ENCODE peak calls at places on chromosomes 3 and 15, in five cellular contexts. Z, U, A, I and B are unnamed samples.

GRCh38 chr3:134474956-134475355 is 10.8 kb downstream of the ANAPC13 start:
- DNase-seq in I (no peak), Z (no peak), U (no peak), A (no peak), B (no peak)

GRCh38 chr3:69419276-69419675 is 33.4 kb upstream of the FRMD4B start:
- DNase-seq in Z (no peak), A (no peak), I (no peak), U (no peak), B (no peak)

GRCh38 chr3:21901504-21901903 is 150.5 kb upstream of the ZNF385D start:
- DNase-seq in U (no peak), I (no peak), Z (no peak), A (no peak), B (no peak)

GRCh38 chr15:26037369-26037768 is 174.2 kb upstream of the ATP10A start:
- DNase-seq in Z (no peak), A (no peak), I (no peak), U (no peak), B (no peak)

GRCh38 chr3:14875411-14876175 is 56.8 kb downstream of the FGD5 start:
- DNase-seq in A (no peak), I (no peak), U (no peak), Z (no peak), B (peak)

GRCh38 chr15:80182611-80183210 is 29.9 kb downstream of the FAH start:
- DNase-seq in Z (no peak), I (no peak), U (no peak), A (no peak), B (no peak)

GRCh38 chr15:78995921-78996780 is 51.3 kb upstream of the CTSH start:
- DNase-seq in I (peak), A (no peak), U (no peak), Z (no peak), B (no peak)

GRCh38 chr15:40567111-40567510 is 2.0 kb upstream of the RPUSD2 start:
- DNase-seq in I (peak), Z (no peak), U (no peak), A (no peak), B (no peak)

GRCh38 chr3:76566211-76566534 is 473.7 kb upstream of the ROBO2 start:
- DNase-seq in I (no peak), A (no peak), U (no peak), Z (no peak), B (no peak)

GRCh38 chr15:72961326-72961725 is 90.9 kb upstream of the NEO1 start:
- DNase-seq in A (no peak), I (no peak), Z (no peak), U (no peak), B (no peak)

GRCh38 chr3:45896956-45897355 is 10.6 kb downstream of the CCR9 start:
- DNase-seq in A (no peak), U (no peak), Z (no peak), I (no peak), B (no peak)

GRCh38 chr15:29668120-29668602 is 154.1 kb downstream of the TJP1 start:
- DNase-seq in U (peak), A (peak), I (peak), Z (peak), B (peak)

GRCh38 chr3:73546961-73547360 is 77.8 kb downstream of the PDZRN3 start:
- DNase-seq in Z (no peak), U (no peak), I (no peak), A (no peak), B (no peak)

GRCh38 chr3:196502775-196503181 is 790 bp downstream of the RNF168 start:
- DNase-seq in U (peak), Z (peak), A (no peak), I (peak), B (peak)

GRCh38 chr3:16069149-16069922 is 105.1 kb upstream of the GALNT15 start:
- DNase-seq in Z (no peak), I (no peak), U (no peak), A (no peak), B (no peak)

GRCh38 chr15:62853114-62853832 is 189.3 kb upstream of the TPM1 start:
- DNase-seq in Z (no peak), U (no peak), I (peak), A (peak), B (peak)

GRCh38 chr15:101145362-101145761 is 106.5 kb downstream of the CHSY1 start:
- DNase-seq in U (no peak), A (no peak), I (no peak), Z (no peak), B (peak)

GRCh38 chr3:157070600-157070999 is 89.3 kb downstream of the CCNL1 start:
- DNase-seq in A (no peak), U (no peak), Z (no peak), I (no peak), B (no peak)

GRCh38 chr3:127184870-127185216 is 8.1 kb upstream of the PRR23E start:
- DNase-seq in Z (no peak), A (no peak), U (no peak), I (no peak), B (no peak)

GRCh38 chr15:59410448-59410896 is 27.5 kb upstream of the FAM81A start:
- DNase-seq in I (no peak), A (no peak), Z (no peak), U (no peak), B (no peak)

GRCh38 chr3:27844052-27844675 is 122.0 kb upstream of the EOMES start:
- DNase-seq in I (no peak), Z (no peak), U (no peak), A (no peak), B (no peak)

GRCh38 chr3:151171145-151171544 is 31.9 kb downstream of the GPR171 start:
- DNase-seq in U (no peak), I (no peak), A (no peak), Z (no peak), B (peak)

GRCh38 chr3:187640823-187641135 is 29.4 kb downstream of the SST start:
- DNase-seq in U (no peak), I (no peak), A (no peak), Z (no peak), B (no peak)

GRCh38 chr3:197787412-197787811 is 3.6 kb upstream of the LRCH3 start:
- DNase-seq in A (no peak), Z (no peak), I (peak), U (no peak), B (no peak)

GRCh38 chr15:47185222-47185800 is 532.0 kb upstream of the SEMA6D start:
- DNase-seq in I (no peak), Z (no peak), U (no peak), A (no peak), B (no peak)

GRCh38 chr15:42366151-42366550 is 6.8 kb downstream of the CAPN3 start:
- DNase-seq in A (no peak), Z (no peak), U (no peak), I (no peak), B (no peak)

GRCh38 chr3:158794936-158795518 is 6.8 kb upstream of the MFSD1 start:
- DNase-seq in Z (no peak), A (no peak), U (no peak), I (peak), B (no peak)

GRCh38 chr3:177338697-177339219 is 141.5 kb upstream of the TBL1XR1 start:
- DNase-seq in U (no peak), A (no peak), Z (no peak), I (peak), B (no peak)

GRCh38 chr3:194061421-194062029 is 74.4 kb upstream of the HES1 start:
- DNase-seq in Z (no peak), U (no peak), A (no peak), I (no peak), B (no peak)

GRCh38 chr15:90266061-90266431 is 574 bp downstream of the NGRN start:
- DNase-seq in Z (no peak), U (peak), I (peak), A (peak), B (peak)

GRCh38 chr15:57395292-57395691 is 19.0 kb downstream of the CGNL1 start:
- DNase-seq in A (peak), U (no peak), Z (no peak), I (no peak), B (no peak)

GRCh38 chr3:59469948-59470723 is 420.3 kb upstream of the CFAP20DC start:
- DNase-seq in Z (no peak), I (no peak), U (no peak), A (no peak), B (no peak)

GRCh38 chr3:155744091-155744625 is 713 bp downstream of the PLCH1 start:
- DNase-seq in U (peak), A (peak), I (peak), Z (peak), B (no peak)

GRCh38 chr3:98602078-98602678 is 8.8 kb upstream of the CPOX start:
- DNase-seq in U (no peak), I (peak), A (no peak), Z (no peak), B (no peak)

GRCh38 chr3:108090066-108090700 is 648 bp downstream of the CD47 start:
- DNase-seq in U (no peak), Z (no peak), A (peak), I (peak), B (peak)

GRCh38 chr3:36525115-36525711 is 144.9 kb downstream of the STAC start:
- DNase-seq in I (no peak), U (no peak), Z (no peak), A (no peak), B (no peak)

GRCh38 chr3:39127907-39128303 is 20.4 kb downstream of the TTC21A start:
- DNase-seq in U (no peak), A (no peak), Z (no peak), I (no peak), B (no peak)

GRCh38 chr15:70491183-70491621 is 272.2 kb downstream of the UACA start:
- DNase-seq in U (no peak), A (no peak), Z (no peak), I (no peak), B (no peak)

GRCh38 chr15:24823473-24823872 is 131.3 kb upstream of the SNRPN start:
- DNase-seq in I (no peak), A (peak), Z (no peak), U (peak), B (no peak)